ENCODE peak calls at places on chromosomes 5 and 9, in six cellular contexts. C is HuH-7, P is cardiac fibroblast, D is HuH-7.5, Y is NCI-H2107, I is T-helper 2 cell. W is an unnamed sample.

GRCh38 chr5:111511174-111512025 is 935 bp downstream of the STARD4 start:
- DNase-seq in C (no peak), I (no peak), D (no peak), Y (no peak), P (peak), W (peak)

GRCh38 chr5:173420108-173420507 is 91.9 kb upstream of the STC2 start:
- DNase-seq in D (no peak), P (no peak), I (no peak), Y (no peak), C (no peak), W (no peak)

GRCh38 chr5:152374711-152375275 is 30.3 kb downstream of the NMUR2 start:
- DNase-seq in C (no peak), P (no peak), D (no peak), Y (no peak), I (no peak), W (no peak)

GRCh38 chr5:145776886-145777285 is 58.3 kb downstream of the PRELID2 start:
- DNase-seq in C (no peak), I (no peak), P (peak), D (no peak), Y (no peak), W (no peak)

GRCh38 chr5:6717687-6718086 is 4.5 kb downstream of the TENT4A start:
- DNase-seq in D (no peak), P (no peak), I (no peak), Y (no peak), C (no peak), W (no peak)

GRCh38 chr9:125374443-125375309 is 113.0 kb downstream of the GAPVD1 start:
- DNase-seq in Y (peak), D (peak), P (peak), C (peak), I (no peak), W (peak)

GRCh38 chr9:114735732-114736131 is 53.7 kb upstream of the TEX48 start:
- DNase-seq in P (peak), Y (no peak), C (no peak), D (no peak), I (no peak), W (no peak)

GRCh38 chr5:54867310-54867944 is 118.0 kb downstream of the ESM1 start:
- DNase-seq in Y (no peak), I (no peak), D (no peak), P (peak), C (peak), W (peak)

GRCh38 chr5:172151661-172152210 is 36.3 kb downstream of the STK10 start:
- DNase-seq in D (no peak), C (no peak), Y (no peak), P (no peak), I (no peak), W (no peak)

GRCh38 chr9:89550516-89550915 is 52.6 kb upstream of the SEMA4D start:
- DNase-seq in C (no peak), I (no peak), Y (no peak), D (no peak), P (no peak), W (no peak)

GRCh38 chr5:12865529-12865928 is 961.3 kb upstream of the CTNND2 start:
- DNase-seq in C (no peak), Y (no peak), I (no peak), P (no peak), D (no peak), W (no peak)

GRCh38 chr9:94870793-94871558 is 144.5 kb downstream of the AOPEP start:
- DNase-seq in I (no peak), C (no peak), P (peak), D (no peak), Y (no peak), W (no peak)

GRCh38 chr5:77133061-77133758 is 46.1 kb upstream of the ZBED3 start:
- DNase-seq in C (no peak), Y (no peak), P (peak), I (no peak), D (no peak), W (peak)

GRCh38 chr5:75512383-75513074 is 838 bp downstream of the POLK start:
- DNase-seq in I (no peak), C (no peak), P (peak), Y (no peak), D (no peak), W (peak)

GRCh38 chr5:111214343-111214742 is 9.8 kb upstream of the CAMK4 start:
- DNase-seq in P (no peak), D (no peak), C (no peak), I (no peak), Y (no peak), W (no peak)

GRCh38 chr5:172458956-172459355 is 4.6 kb upstream of the SH3PXD2B start:
- DNase-seq in I (no peak), P (no peak), Y (no peak), C (no peak), D (no peak), W (no peak)

GRCh38 chr5:62617943-62618342 is 39.3 kb downstream of the LRRC70 start:
- DNase-seq in Y (no peak), D (no peak), P (no peak), I (no peak), C (no peak), W (no peak)

GRCh38 chr9:117073539-117074336 is 341.1 kb downstream of the ASTN2 start:
- DNase-seq in Y (no peak), I (no peak), D (peak), C (peak), P (peak), W (no peak)

GRCh38 chr9:100394819-100395218 is 32.1 kb upstream of the MSANTD3 start:
- DNase-seq in Y (no peak), I (no peak), C (no peak), D (no peak), P (peak), W (no peak)

GRCh38 chr9:125443367-125443766 is 181.7 kb downstream of the GAPVD1 start:
- DNase-seq in D (no peak), Y (no peak), C (no peak), P (no peak), I (no peak), W (no peak)

GRCh38 chr5:39755986-39756385 is 331.2 kb upstream of the DAB2 start:
- DNase-seq in Y (no peak), C (no peak), P (peak), I (no peak), D (no peak), W (peak)

GRCh38 chr9:133608881-133609280 is 308 bp downstream of the FAM163B start:
- DNase-seq in D (no peak), Y (no peak), P (peak), C (no peak), I (no peak), W (no peak)

GRCh38 chr9:135359764-135360163 is 119.8 kb upstream of the PPP1R26 start:
- DNase-seq in D (no peak), C (no peak), P (no peak), I (no peak), Y (no peak), W (no peak)

GRCh38 chr9:86792136-86792535 is 155.2 kb downstream of the GAS1 start:
- DNase-seq in D (no peak), C (no peak), I (no peak), P (no peak), Y (no peak), W (peak)

GRCh38 chr5:14239951-14240350 is 96.8 kb downstream of the TRIO start:
- DNase-seq in D (no peak), C (no peak), P (no peak), I (no peak), Y (no peak), W (no peak)

GRCh38 chr5:73088026-73088425 is 32.3 kb upstream of the TMEM171 start:
- DNase-seq in I (no peak), P (no peak), Y (no peak), C (no peak), D (no peak), W (no peak)

GRCh38 chr5:137487600-137487999 is 11.5 kb downstream of the SPOCK1 start:
- DNase-seq in C (no peak), Y (no peak), D (no peak), I (no peak), P (peak), W (no peak)

GRCh38 chr5:57243286-57244137 is 69.7 kb downstream of the GPBP1 start:
- DNase-seq in C (no peak), D (no peak), P (no peak), I (no peak), Y (no peak), W (no peak)